ENCODE peak calls at places on chromosomes 2 and 18, in five cellular contexts. B is astrocyte of the cerebellum, X is left ventricle myocardium inferior, K is fibroblast of villous mesenchyme, Y is cardiac muscle cell. V is an unnamed sample.

GRCh38 chr2:32064021-32064678 is 794 bp downstream of the SPAST start:
- DNase-seq in B (no peak), K (peak), X (no peak), Y (no peak), V (no peak)

GRCh38 chr2:11163439-11164317 is 8.4 kb downstream of the SLC66A3 start:
- DNase-seq in X (no peak), K (no peak), B (no peak), Y (no peak), V (no peak)

GRCh38 chr2:195473802-195474201 is 183.2 kb upstream of the SLC39A10 start:
- DNase-seq in B (no peak), X (no peak), K (no peak), Y (no peak), V (no peak)

GRCh38 chr2:127733816-127734537 is 32.7 kb downstream of the SFT2D3 start:
- DNase-seq in Y (peak), K (peak), B (no peak), X (no peak), V (peak)

GRCh38 chr2:121248766-121249343 is 36.1 kb downstream of the TFCP2L1 start:
- DNase-seq in K (no peak), Y (no peak), B (no peak), X (no peak), V (no peak)

GRCh38 chr2:102065675-102066252 is 74.0 kb downstream of the IL1R2 start:
- DNase-seq in Y (peak), X (no peak), K (peak), B (peak), V (peak)

GRCh38 chr18:76275913-76276312 is 219.1 kb downstream of the ZNF516 start:
- DNase-seq in K (no peak), B (no peak), Y (no peak), X (no peak), V (no peak)

GRCh38 chr2:238847841-238848565 is at the start of gene TWIST2:
- DNase-seq in Y (peak), B (peak), X (peak), K (peak), V (peak)

GRCh38 chr2:153230977-153231376 is 247.6 kb downstream of the RPRM start:
- DNase-seq in Y (no peak), X (no peak), B (no peak), K (no peak), V (no peak)

GRCh38 chr18:37564796-37565137 is 831 bp downstream of the CELF4 start:
- DNase-seq in Y (peak), K (peak), B (peak), X (peak), V (peak)

GRCh38 chr2:235500110-235500760 is 6.4 kb downstream of the AGAP1 start:
- DNase-seq in K (no peak), B (no peak), Y (no peak), X (no peak), V (no peak)

GRCh38 chr2:118846667-118847446 is 591 bp downstream of the EN1 start:
- DNase-seq in X (no peak), K (no peak), B (no peak), Y (no peak), V (no peak)
- H3K4me3 ChIP-seq in X (peak), K (peak), B (peak), Y (peak), V (peak)

DNA sequence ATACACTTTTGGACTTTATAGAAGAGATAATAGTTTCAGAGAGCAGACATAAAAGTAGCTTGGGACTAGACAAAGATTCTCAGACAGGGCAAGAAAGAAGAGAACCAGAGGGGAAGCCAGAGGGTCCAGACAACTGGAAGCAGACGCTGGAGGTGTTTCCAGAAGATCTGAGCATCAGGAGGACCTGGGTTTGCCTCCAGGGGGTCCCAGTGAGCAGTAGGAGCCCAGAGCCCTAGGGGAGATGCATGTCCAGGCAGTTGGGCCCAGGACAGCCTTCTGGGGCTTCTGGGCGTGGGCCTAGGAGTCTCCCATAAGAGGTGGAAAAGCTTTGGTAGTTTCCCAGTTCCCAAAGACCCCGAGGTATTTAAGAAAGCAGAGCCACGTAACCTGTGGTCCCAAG is 251.2 kb upstream of the ID2 start:
- DNase-seq in K (no peak), X (no peak), Y (no peak), B (no peak), V (no peak)
- TF ChIP-seq CTCF in K (no peak), X (no peak), Y (no peak), B (no peak), V (no peak)

DNA sequence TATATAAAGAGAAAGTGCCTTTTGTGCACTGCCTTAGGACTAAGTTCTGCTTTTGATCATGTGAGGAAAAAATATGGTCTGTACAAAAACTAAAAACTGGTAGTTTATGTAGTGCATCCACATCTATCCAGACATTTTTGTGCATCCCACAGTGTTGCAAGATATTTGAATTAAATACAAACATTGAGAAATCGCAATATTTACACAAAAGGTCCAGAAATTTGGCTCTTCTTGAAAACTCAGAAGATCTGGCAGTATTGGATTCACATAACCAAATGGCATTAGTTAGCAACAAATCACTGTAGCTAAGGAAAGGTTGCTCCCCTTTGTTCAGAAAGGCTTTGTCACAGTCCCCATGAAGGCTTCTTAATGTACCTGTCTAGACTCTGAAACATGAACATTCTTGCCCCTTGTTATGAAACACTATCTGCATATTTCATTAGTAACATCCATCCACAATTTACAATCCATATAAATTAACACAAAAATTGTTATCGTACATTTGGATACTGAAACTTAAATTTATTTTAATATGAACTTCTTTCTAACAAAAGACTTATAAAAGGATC is 2.2 kb downstream of the MMADHC start:
- DNase-seq in K (no peak), Y (no peak), X (no peak), B (no peak), V (no peak)
- H3K4me3 ChIP-seq in K (peak), Y (peak), X (peak), B (peak), V (peak)

GRCh38 chr2:20291846-20292408 is 58.7 kb downstream of the PUM2 start:
- DNase-seq in X (no peak), Y (no peak), B (no peak), K (no peak), V (no peak)
- TF ChIP-seq CTCF in X (no peak), Y (no peak), B (no peak), K (no peak), V (no peak)

GRCh38 chr2:219058541-219059374 is 2.0 kb downstream of the IHH start:
- DNase-seq in K (no peak), B (no peak), Y (peak), X (peak), V (no peak)
- H3K4me3 ChIP-seq in K (no peak), B (no peak), Y (no peak), X (peak), V (no peak)

DNA sequence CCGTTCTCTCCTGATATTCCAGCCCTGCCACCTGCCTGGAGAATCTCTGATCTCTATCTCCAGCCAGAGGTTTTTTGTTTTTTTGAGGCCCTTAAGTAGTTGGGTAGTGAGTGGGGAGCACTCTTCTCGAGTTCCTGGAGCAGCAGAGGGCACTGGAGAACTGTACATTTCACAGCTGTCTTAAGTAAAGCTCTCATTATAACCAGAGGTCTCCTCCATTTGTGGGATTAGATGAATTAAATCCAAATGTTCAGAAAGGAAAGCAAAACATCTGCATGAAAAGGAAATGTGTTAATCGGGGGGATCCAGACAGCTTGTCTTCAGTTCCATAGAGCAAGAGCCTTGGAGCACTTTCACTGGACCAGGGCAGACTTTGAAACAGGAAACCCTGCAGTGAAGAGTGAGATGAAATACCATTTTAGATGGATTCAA is 32.8 kb downstream of the AOX1 start:
- DNase-seq in X (no peak), B (peak), K (peak), Y (peak), V (peak)
- TF ChIP-seq CTCF in X (peak), B (peak), K (peak), Y (peak), V (peak)